ENCODE peak calls at places on chromosomes 5 and 9, in nine cellular contexts. One of them, this sample, is unnamed.
A peak's percentile ranks its signal among the peaks of the same experiment; 100 is the strongest.

GRCh38 chr9:124457887-124458431 is 7.7 kb downstream of the ADGRD2 start:
- DNase-seq in sigmoid colon: peak; percentile 46
- DNase-seq in upper lobe of left lung: peak; percentile 55
- DNase-seq in A549: no peak
- DNase-seq in stomach: no peak
- DNase-seq in HepG2: no peak
- DNase-seq in ovary: no peak
- DNase-seq in transverse colon: no peak
- DNase-seq in esophagus muscularis mucosa: no peak
- DNase-seq in this sample: no peak

GRCh38 chr9:101736723-101737122 is 1.7 kb downstream of the GRIN3A start:
- DNase-seq in sigmoid colon: no peak
- DNase-seq in upper lobe of left lung: no peak
- DNase-seq in A549: no peak
- DNase-seq in stomach: no peak
- DNase-seq in HepG2: no peak
- DNase-seq in ovary: no peak
- DNase-seq in transverse colon: no peak
- DNase-seq in esophagus muscularis mucosa: no peak
- DNase-seq in this sample: no peak

GRCh38 chr5:136769900-136770684 is 404.7 kb upstream of the TRPC7 start:
- DNase-seq in sigmoid colon: peak; percentile 75
- DNase-seq in upper lobe of left lung: no peak
- DNase-seq in A549: peak; percentile 75
- DNase-seq in stomach: peak; percentile 46
- DNase-seq in HepG2: peak; percentile 48
- DNase-seq in ovary: peak; percentile 25
- DNase-seq in transverse colon: peak; percentile 48
- DNase-seq in esophagus muscularis mucosa: peak; percentile 90
- DNase-seq in this sample: peak; percentile 40

GRCh38 chr5:96588551-96588950 is 73.6 kb upstream of the CAST start:
- DNase-seq in sigmoid colon: no peak
- DNase-seq in upper lobe of left lung: no peak
- DNase-seq in A549: no peak
- DNase-seq in stomach: no peak
- DNase-seq in HepG2: no peak
- DNase-seq in ovary: no peak
- DNase-seq in transverse colon: no peak
- DNase-seq in esophagus muscularis mucosa: no peak
- DNase-seq in this sample: no peak

GRCh38 chr5:178454821-178455479 is 135.2 kb downstream of the COL23A1 start:
- DNase-seq in sigmoid colon: no peak
- DNase-seq in upper lobe of left lung: no peak
- DNase-seq in A549: no peak
- DNase-seq in stomach: no peak
- DNase-seq in HepG2: no peak
- DNase-seq in ovary: no peak
- DNase-seq in transverse colon: no peak
- DNase-seq in esophagus muscularis mucosa: no peak
- DNase-seq in this sample: no peak

GRCh38 chr5:143124593-143124992 is 278.9 kb downstream of the NR3C1 start:
- DNase-seq in sigmoid colon: no peak
- DNase-seq in upper lobe of left lung: no peak
- DNase-seq in A549: no peak
- DNase-seq in stomach: no peak
- DNase-seq in HepG2: peak; percentile 20
- DNase-seq in ovary: no peak
- DNase-seq in transverse colon: no peak
- DNase-seq in esophagus muscularis mucosa: no peak
- DNase-seq in this sample: no peak

GRCh38 chr5:164233796-164234195 is 728.4 kb downstream of the MAT2B start:
- DNase-seq in sigmoid colon: no peak
- DNase-seq in upper lobe of left lung: no peak
- DNase-seq in A549: no peak
- DNase-seq in stomach: no peak
- DNase-seq in HepG2: no peak
- DNase-seq in ovary: no peak
- DNase-seq in transverse colon: no peak
- DNase-seq in esophagus muscularis mucosa: no peak
- DNase-seq in this sample: no peak

GRCh38 chr9:131578778-131579504 is 33.6 kb downstream of the PRRT1B start:
- DNase-seq in sigmoid colon: peak; percentile 58
- DNase-seq in upper lobe of left lung: peak; percentile 70
- DNase-seq in A549: no peak
- DNase-seq in stomach: no peak
- DNase-seq in HepG2: no peak
- DNase-seq in ovary: no peak
- DNase-seq in transverse colon: peak; percentile 35
- DNase-seq in esophagus muscularis mucosa: no peak
- DNase-seq in this sample: no peak

GRCh38 chr5:139854029-139854605 is 58.5 kb downstream of the PSD2 start:
- DNase-seq in sigmoid colon: peak; percentile 36
- DNase-seq in upper lobe of left lung: no peak
- DNase-seq in A549: no peak
- DNase-seq in stomach: no peak
- DNase-seq in HepG2: no peak
- DNase-seq in ovary: peak; percentile 9
- DNase-seq in transverse colon: no peak
- DNase-seq in esophagus muscularis mucosa: no peak
- DNase-seq in this sample: no peak

GRCh38 chr9:107280543-107280942 is 2.5 kb upstream of the RAD23B start:
- DNase-seq in sigmoid colon: no peak
- DNase-seq in upper lobe of left lung: no peak
- DNase-seq in A549: no peak
- DNase-seq in stomach: no peak
- DNase-seq in HepG2: no peak
- DNase-seq in ovary: no peak
- DNase-seq in transverse colon: no peak
- DNase-seq in esophagus muscularis mucosa: no peak
- DNase-seq in this sample: no peak

DNA sequence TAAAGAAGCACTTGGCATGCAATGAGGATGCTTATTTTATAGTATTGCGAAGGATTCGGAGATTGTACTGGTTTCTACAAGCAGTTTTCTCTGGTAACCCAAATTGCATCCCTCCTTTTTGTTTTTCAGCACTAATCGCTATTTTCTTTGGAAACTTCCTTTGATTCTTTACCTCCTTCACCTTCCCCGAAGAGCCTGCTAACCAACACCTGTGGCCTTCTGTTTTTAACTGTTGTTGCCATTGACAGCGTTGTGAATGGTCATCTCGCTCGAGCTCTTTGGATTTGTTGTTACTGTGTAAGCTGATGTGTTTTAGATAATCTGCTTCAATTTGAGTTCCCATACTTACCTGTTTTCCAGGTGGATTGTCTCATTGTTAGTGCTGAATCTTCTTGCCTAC is 1.1 kb downstream of the CNOT6 start:
- DNase-seq in sigmoid colon: no peak
- DNase-seq in upper lobe of left lung: no peak
- DNase-seq in A549: no peak
- DNase-seq in stomach: no peak
- DNase-seq in HepG2: no peak
- DNase-seq in ovary: no peak
- DNase-seq in transverse colon: no peak
- DNase-seq in esophagus muscularis mucosa: no peak
- DNase-seq in this sample: no peak
- TF ChIP-seq EP300 in sigmoid colon: no peak
- TF ChIP-seq EP300 in upper lobe of left lung: no peak
- TF ChIP-seq EP300 in A549: no peak
- TF ChIP-seq EP300 in stomach: no peak
- TF ChIP-seq EP300 in HepG2: no peak
- TF ChIP-seq EP300 in ovary: no peak
- TF ChIP-seq EP300 in transverse colon: no peak
- TF ChIP-seq EP300 in esophagus muscularis mucosa: no peak
- TF ChIP-seq EP300 in this sample: no peak

GRCh38 chr5:150538007-150538917 is 30.3 kb downstream of the NDST1 start:
- DNase-seq in sigmoid colon: no peak
- DNase-seq in upper lobe of left lung: no peak
- DNase-seq in A549: no peak
- DNase-seq in stomach: no peak
- DNase-seq in HepG2: no peak
- DNase-seq in ovary: no peak
- DNase-seq in transverse colon: no peak
- DNase-seq in esophagus muscularis mucosa: no peak
- DNase-seq in this sample: no peak
- TF ChIP-seq EP300 in sigmoid colon: no peak
- TF ChIP-seq EP300 in upper lobe of left lung: no peak
- TF ChIP-seq EP300 in A549: no peak
- TF ChIP-seq EP300 in stomach: no peak
- TF ChIP-seq EP300 in HepG2: no peak
- TF ChIP-seq EP300 in ovary: no peak
- TF ChIP-seq EP300 in transverse colon: no peak
- TF ChIP-seq EP300 in esophagus muscularis mucosa: no peak
- TF ChIP-seq EP300 in this sample: no peak

GRCh38 chr9:75065513-75065912 is 22.4 kb downstream of the NMRK1 start:
- DNase-seq in sigmoid colon: no peak
- DNase-seq in upper lobe of left lung: no peak
- DNase-seq in A549: no peak
- DNase-seq in stomach: no peak
- DNase-seq in HepG2: no peak
- DNase-seq in ovary: no peak
- DNase-seq in transverse colon: no peak
- DNase-seq in esophagus muscularis mucosa: no peak
- DNase-seq in this sample: no peak

GRCh38 chr9:75071530-75072122 is 16.3 kb downstream of the NMRK1 start:
- DNase-seq in sigmoid colon: no peak
- DNase-seq in upper lobe of left lung: no peak
- DNase-seq in A549: no peak
- DNase-seq in stomach: peak; percentile 70
- DNase-seq in HepG2: no peak
- DNase-seq in ovary: no peak
- DNase-seq in transverse colon: peak; percentile 91
- DNase-seq in esophagus muscularis mucosa: no peak
- DNase-seq in this sample: no peak

GRCh38 chr9:75064307-75065025 is 23.5 kb downstream of the NMRK1 start:
- DNase-seq in sigmoid colon: no peak
- DNase-seq in upper lobe of left lung: no peak
- DNase-seq in A549: no peak
- DNase-seq in stomach: no peak
- DNase-seq in HepG2: no peak
- DNase-seq in ovary: no peak
- DNase-seq in transverse colon: no peak
- DNase-seq in esophagus muscularis mucosa: no peak
- DNase-seq in this sample: no peak

GRCh38 chr9:75069171-75069570 is 18.8 kb downstream of the NMRK1 start:
- DNase-seq in sigmoid colon: no peak
- DNase-seq in upper lobe of left lung: no peak
- DNase-seq in A549: no peak
- DNase-seq in stomach: no peak
- DNase-seq in HepG2: no peak
- DNase-seq in ovary: no peak
- DNase-seq in transverse colon: no peak
- DNase-seq in esophagus muscularis mucosa: no peak
- DNase-seq in this sample: no peak

GRCh38 chr9:75067894-75068293 is 20.1 kb downstream of the NMRK1 start:
- DNase-seq in sigmoid colon: no peak
- DNase-seq in upper lobe of left lung: no peak
- DNase-seq in A549: no peak
- DNase-seq in stomach: no peak
- DNase-seq in HepG2: no peak
- DNase-seq in ovary: no peak
- DNase-seq in transverse colon: no peak
- DNase-seq in esophagus muscularis mucosa: no peak
- DNase-seq in this sample: no peak
- TF ChIP-seq EP300 in sigmoid colon: no peak
- TF ChIP-seq EP300 in upper lobe of left lung: no peak
- TF ChIP-seq EP300 in A549: no peak
- TF ChIP-seq EP300 in stomach: no peak
- TF ChIP-seq EP300 in HepG2: no peak
- TF ChIP-seq EP300 in ovary: no peak
- TF ChIP-seq EP300 in transverse colon: no peak
- TF ChIP-seq EP300 in esophagus muscularis mucosa: no peak
- TF ChIP-seq EP300 in this sample: no peak

GRCh38 chr9:135715056-135715595 is 13.1 kb downstream of the KCNT1 start:
- DNase-seq in sigmoid colon: no peak
- DNase-seq in upper lobe of left lung: no peak
- DNase-seq in A549: no peak
- DNase-seq in stomach: no peak
- DNase-seq in HepG2: no peak
- DNase-seq in ovary: no peak
- DNase-seq in transverse colon: no peak
- DNase-seq in esophagus muscularis mucosa: no peak
- DNase-seq in this sample: no peak

GRCh38 chr9:135711881-135712280 is 9.9 kb downstream of the KCNT1 start:
- DNase-seq in sigmoid colon: no peak
- DNase-seq in upper lobe of left lung: peak; percentile 65
- DNase-seq in A549: no peak
- DNase-seq in stomach: no peak
- DNase-seq in HepG2: no peak
- DNase-seq in ovary: no peak
- DNase-seq in transverse colon: no peak
- DNase-seq in esophagus muscularis mucosa: no peak
- DNase-seq in this sample: no peak

GRCh38 chr9:135714242-135715055 is 12.5 kb downstream of the KCNT1 start:
- DNase-seq in sigmoid colon: no peak
- DNase-seq in upper lobe of left lung: peak; percentile 84
- DNase-seq in A549: no peak
- DNase-seq in stomach: no peak
- DNase-seq in HepG2: no peak
- DNase-seq in ovary: no peak
- DNase-seq in transverse colon: no peak
- DNase-seq in esophagus muscularis mucosa: no peak
- DNase-seq in this sample: no peak

GRCh38 chr9:135711411-135711810 is 9.4 kb downstream of the KCNT1 start:
- DNase-seq in sigmoid colon: no peak
- DNase-seq in upper lobe of left lung: peak; percentile 53
- DNase-seq in A549: no peak
- DNase-seq in stomach: no peak
- DNase-seq in HepG2: no peak
- DNase-seq in ovary: no peak
- DNase-seq in transverse colon: no peak
- DNase-seq in esophagus muscularis mucosa: no peak
- DNase-seq in this sample: no peak

GRCh38 chr9:135712571-135713295 is 10.7 kb downstream of the KCNT1 start:
- DNase-seq in sigmoid colon: no peak
- DNase-seq in upper lobe of left lung: no peak
- DNase-seq in A549: no peak
- DNase-seq in stomach: no peak
- DNase-seq in HepG2: no peak
- DNase-seq in ovary: peak; percentile 74
- DNase-seq in transverse colon: no peak
- DNase-seq in esophagus muscularis mucosa: no peak
- DNase-seq in this sample: no peak
- TF ChIP-seq EP300 in sigmoid colon: no peak
- TF ChIP-seq EP300 in upper lobe of left lung: no peak
- TF ChIP-seq EP300 in A549: no peak
- TF ChIP-seq EP300 in stomach: no peak
- TF ChIP-seq EP300 in HepG2: no peak
- TF ChIP-seq EP300 in ovary: no peak
- TF ChIP-seq EP300 in transverse colon: no peak
- TF ChIP-seq EP300 in esophagus muscularis mucosa: no peak
- TF ChIP-seq EP300 in this sample: no peak

DNA sequence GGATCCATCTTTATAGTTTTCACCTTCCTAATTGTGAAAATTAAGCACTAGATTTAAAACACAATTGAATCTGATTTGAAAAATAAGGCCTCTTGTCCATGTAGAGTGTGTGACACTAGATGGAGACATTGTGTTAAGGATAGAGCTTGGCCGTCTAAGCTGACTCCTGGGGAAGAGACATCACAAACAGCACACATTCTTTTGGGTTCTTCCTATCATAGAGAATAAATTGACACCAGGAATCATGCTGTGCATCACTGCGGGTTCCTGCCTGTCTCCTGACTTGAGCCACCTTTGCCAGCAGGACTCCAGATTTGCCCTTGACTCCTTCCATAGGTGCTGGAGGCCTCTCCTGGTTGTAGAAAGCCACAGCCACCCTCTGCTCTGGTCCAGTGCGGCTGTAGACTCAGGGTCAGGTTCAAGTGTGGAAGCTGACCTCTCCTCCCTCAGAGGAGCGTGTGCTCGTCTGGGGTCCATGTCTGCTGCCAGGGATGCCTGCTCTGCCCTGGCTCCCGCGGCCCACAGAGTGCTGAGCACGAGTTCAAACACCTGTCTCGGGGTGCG is 11.2 kb downstream of the ROPN1L start:
- DNase-seq in sigmoid colon: no peak
- DNase-seq in upper lobe of left lung: no peak
- DNase-seq in A549: peak; percentile 85
- DNase-seq in stomach: no peak
- DNase-seq in HepG2: peak; percentile 55
- DNase-seq in ovary: peak; percentile 16
- DNase-seq in transverse colon: no peak
- DNase-seq in esophagus muscularis mucosa: no peak
- DNase-seq in this sample: no peak
- TF ChIP-seq EP300 in sigmoid colon: no peak
- TF ChIP-seq EP300 in upper lobe of left lung: no peak
- TF ChIP-seq EP300 in A549: no peak
- TF ChIP-seq EP300 in stomach: no peak
- TF ChIP-seq EP300 in HepG2: no peak
- TF ChIP-seq EP300 in ovary: no peak
- TF ChIP-seq EP300 in transverse colon: no peak
- TF ChIP-seq EP300 in esophagus muscularis mucosa: no peak
- TF ChIP-seq EP300 in this sample: peak; percentile 36